ENCODE peak calls at places on chromosomes 12 and 14, in seven cellular contexts. M is breast epithelium, Y is A549, A is lung, R is glutamatergic neuron, Z is tibial artery, D is choroid plexus epithelial cell. P is an unnamed sample.

GRCh38 chr14:103089386-103090335 is 4.9 kb upstream of the EXOC3L4 start:
- DNase-seq in M (no peak), Y (no peak), A (no peak), R (no peak), Z (no peak), D (no peak), P (no peak)

GRCh38 chr12:95205685-95206084 is 11.6 kb downstream of the FGD6 start:
- DNase-seq in M (peak), Y (peak), A (no peak), R (no peak), Z (no peak), D (peak), P (no peak)

GRCh38 chr12:42130670-42131402 is 13.8 kb downstream of the GXYLT1 start:
- DNase-seq in M (peak), Y (no peak), A (peak), R (no peak), Z (peak), D (peak), P (no peak)

GRCh38 chr12:95802482-95803264 is 12.1 kb upstream of the NTN4 start:
- DNase-seq in M (peak), Y (peak), A (no peak), R (no peak), Z (no peak), D (peak), P (no peak)

GRCh38 chr14:60090864-60091519 is 731 bp upstream of the PCNX4 start:
- DNase-seq in M (peak), Y (peak), A (peak), R (no peak), Z (peak), D (peak), P (peak)

GRCh38 chr12:130468186-130468585 is 130.5 kb downstream of the PIWIL1 start:
- DNase-seq in M (no peak), Y (no peak), A (no peak), R (no peak), Z (no peak), D (no peak), P (no peak)

GRCh38 chr12:32118806-32119205 is 12.2 kb downstream of the BICD1 start:
- DNase-seq in M (no peak), Y (no peak), A (no peak), R (no peak), Z (no peak), D (no peak), P (no peak)

GRCh38 chr12:25958254-25959068 is at the start of gene RASSF8:
- DNase-seq in M (peak), Y (peak), A (peak), R (peak), Z (peak), D (peak), P (peak)

GRCh38 chr14:39440975-39441374 is 8.7 kb upstream of the FBXO33 start:
- DNase-seq in M (no peak), Y (no peak), A (no peak), R (no peak), Z (no peak), D (no peak), P (no peak)

GRCh38 chr12:49092086-49092815 is 2.4 kb downstream of the DHH start:
- DNase-seq in M (no peak), Y (peak), A (no peak), R (peak), Z (no peak), D (peak), P (peak)

GRCh38 chr12:47686645-47687240 is 19.1 kb downstream of the RPAP3 start:
- DNase-seq in M (no peak), Y (peak), A (no peak), R (no peak), Z (no peak), D (peak), P (no peak)

GRCh38 chr14:77730976-77731497 is 23.1 kb downstream of the SLIRP start:
- DNase-seq in M (no peak), Y (no peak), A (no peak), R (no peak), Z (no peak), D (peak), P (no peak)

GRCh38 chr14:101760138-101761011 is 1.1 kb upstream of the PPP2R5C start:
- DNase-seq in M (peak), Y (peak), A (peak), R (peak), Z (peak), D (peak), P (peak)

GRCh38 chr12:115375188-115375991 is 691.4 kb upstream of the TBX3 start:
- DNase-seq in M (no peak), Y (peak), A (no peak), R (no peak), Z (no peak), D (peak), P (no peak)

DNA sequence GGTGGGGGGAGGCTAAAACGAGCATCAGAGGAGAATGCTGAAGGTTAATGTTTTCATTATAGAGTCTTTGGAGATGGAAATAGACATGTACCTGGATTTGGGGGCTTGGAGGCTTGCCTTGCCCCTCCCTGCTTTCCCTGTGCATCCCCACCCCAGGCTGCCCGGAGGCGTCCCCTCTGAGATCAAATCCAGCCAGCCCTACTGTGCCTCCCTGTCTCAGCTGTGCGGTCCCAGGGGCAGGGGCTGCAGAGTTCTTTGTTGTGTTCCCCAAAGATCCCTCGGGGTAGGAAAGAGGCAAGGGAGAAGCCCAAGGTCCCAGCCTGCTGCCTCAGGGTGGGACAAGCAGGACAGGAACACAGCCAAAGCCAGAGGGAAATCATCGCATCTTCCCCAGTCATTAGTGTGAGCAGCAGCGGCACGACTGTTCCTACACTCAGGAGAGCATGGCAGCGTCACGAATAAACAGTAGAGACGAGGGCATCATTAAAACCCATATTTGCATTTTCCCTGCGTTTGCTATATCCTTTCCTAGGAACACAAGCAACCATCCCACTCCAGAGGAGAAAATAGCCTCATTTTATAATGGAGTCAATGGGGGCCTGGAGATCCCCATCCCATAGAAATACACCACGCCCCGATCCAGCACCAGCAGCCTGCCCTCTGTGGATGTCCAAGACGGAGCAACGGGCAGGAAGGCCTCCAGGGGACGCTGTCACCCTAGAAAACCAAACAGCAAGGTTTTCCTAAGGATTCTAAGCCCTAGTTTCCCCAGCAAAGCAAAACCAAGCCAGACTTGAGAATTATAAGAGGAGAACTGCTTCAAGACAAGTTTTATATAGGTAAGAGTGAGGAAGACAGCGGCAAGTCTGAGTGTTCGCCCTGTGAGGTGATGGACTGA is 32.4 kb downstream of the ANO2 start:
- DNase-seq in M (no peak), Y (peak), A (peak), R (peak), Z (peak), D (no peak), P (peak)
- TF ChIP-seq CTCF in M (no peak), Y (no peak), A (no peak), R (no peak), Z (no peak), D (peak), P (peak)

DNA sequence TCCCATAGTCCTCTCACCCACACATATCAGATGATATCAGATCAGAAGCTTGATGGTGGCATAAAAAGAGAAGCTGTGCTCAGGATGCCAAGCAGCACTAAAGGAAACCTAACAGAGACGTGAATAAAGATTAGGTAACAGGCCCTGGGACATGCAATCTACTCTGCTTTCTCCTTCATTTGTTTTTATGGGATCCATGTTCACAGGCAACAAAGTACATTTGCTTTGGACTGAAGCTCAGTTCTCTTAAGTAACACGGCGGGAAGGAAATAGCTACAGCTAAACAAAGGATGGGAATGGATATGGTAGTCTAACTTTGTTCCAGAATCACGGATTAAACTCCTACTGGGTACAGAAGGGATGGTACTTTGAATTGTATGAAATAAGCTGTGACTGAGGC is 119.5 kb downstream of the TTC7B start:
- DNase-seq in M (no peak), Y (no peak), A (no peak), R (no peak), Z (no peak), D (no peak), P (no peak)
- TF ChIP-seq CTCF in M (no peak), Y (no peak), A (no peak), R (no peak), Z (no peak), D (no peak), P (no peak)

GRCh38 chr12:114201794-114202193 is 204.2 kb downstream of the TBX5 start:
- DNase-seq in M (no peak), Y (no peak), A (no peak), R (no peak), Z (no peak), D (no peak), P (no peak)
- TF ChIP-seq CTCF in M (no peak), Y (no peak), A (no peak), R (no peak), Z (no peak), D (no peak), P (no peak)

DNA sequence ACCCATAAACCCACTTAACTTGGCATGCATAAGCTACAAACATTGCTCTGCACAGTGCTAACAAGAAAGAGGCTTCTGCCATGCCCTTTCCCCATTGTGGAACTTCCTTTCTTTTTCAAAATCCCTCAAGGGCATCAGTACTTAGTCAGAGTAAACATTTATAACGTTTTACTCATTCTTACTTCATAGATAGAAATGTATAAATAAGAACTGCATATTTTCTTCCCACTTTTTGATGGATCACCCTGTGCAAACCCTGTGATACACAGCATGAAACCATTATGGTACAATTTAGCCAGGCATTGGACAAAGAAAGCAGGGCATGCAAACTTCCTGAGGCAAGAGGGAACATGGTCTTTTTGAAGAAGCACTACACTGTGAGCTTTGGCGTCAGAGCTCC is 113.8 kb upstream of the FOXG1 start:
- DNase-seq in M (no peak), Y (peak), A (no peak), R (no peak), Z (no peak), D (peak), P (no peak)
- TF ChIP-seq CTCF in M (no peak), Y (no peak), A (no peak), R (no peak), Z (no peak), D (no peak), P (no peak)

GRCh38 chr12:109477185-109477962 is at the start of the genes KCTD10 and UBE3B:
- DNase-seq in M (peak), Y (peak), A (peak), R (peak), Z (peak), D (peak), P (peak)
- TF ChIP-seq CTCF in M (peak), Y (no peak), A (no peak), R (no peak), Z (no peak), D (peak), P (no peak)

DNA sequence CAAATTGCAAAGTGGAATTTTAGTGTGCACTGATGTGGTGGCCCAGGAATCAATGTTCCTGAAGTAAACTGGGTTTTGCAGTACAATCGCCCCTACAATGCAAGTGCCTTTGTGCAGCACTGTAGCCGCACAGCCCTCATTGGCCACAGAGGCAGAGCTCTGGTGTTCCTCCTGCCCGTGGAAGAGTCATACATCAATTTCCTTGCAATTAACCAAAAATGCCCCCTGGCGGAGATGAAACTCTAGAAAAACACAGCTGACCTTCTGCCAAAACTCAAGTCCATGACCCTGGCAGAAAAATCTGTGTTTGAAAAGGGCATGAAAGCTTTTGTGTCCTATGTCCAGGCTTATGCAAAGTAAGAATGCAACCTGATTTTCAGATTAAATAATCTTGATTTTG is 117.9 kb upstream of the PRB2 start:
- DNase-seq in M (no peak), Y (peak), A (no peak), R (no peak), Z (no peak), D (peak), P (no peak)
- TF ChIP-seq CTCF in M (no peak), Y (no peak), A (no peak), R (no peak), Z (no peak), D (peak), P (no peak)

P was measured in nephron progenitor cell.